ENCODE peak calls at places on chromosomes 5 and 9, in nine cellular contexts. X is choroid plexus epithelial cell, F is H1, C is lower lobe of right lung, O is fibroblast of lung, G is Peyer's patch, A is AG09309, E is PC-9, Y is fibroblast of villous mesenchyme. U is an unnamed sample.

GRCh38 chr9:6565312-6565711 is 80.2 kb downstream of the GLDC start:
- DNase-seq in G (no peak), Y (peak), C (no peak), X (peak), F (no peak), O (no peak), A (no peak), E (no peak), U (no peak)

GRCh38 chr9:121499427-121500164 is at the start of gene GGTA1:
- DNase-seq in E (peak), G (no peak), O (peak), F (no peak), Y (peak), C (peak), A (no peak), X (peak), U (no peak)

GRCh38 chr5:36177715-36178556 is 26.0 kb downstream of the SKP2 start:
- DNase-seq in X (peak), C (no peak), A (no peak), G (no peak), E (peak), F (no peak), O (peak), Y (peak), U (peak)

GRCh38 chr9:117021881-117022280 is 334.8 kb downstream of the TRIM32 start:
- DNase-seq in G (no peak), X (no peak), O (no peak), Y (no peak), C (no peak), A (no peak), F (no peak), E (no peak), U (no peak)

GRCh38 chr5:130836729-130837660 is 328.1 kb downstream of the HINT1 start:
- DNase-seq in Y (peak), G (no peak), F (no peak), C (no peak), X (peak), A (no peak), O (no peak), E (no peak), U (no peak)

GRCh38 chr9:123275381-123275780 is 7.0 kb upstream of the STRBP start:
- DNase-seq in G (no peak), X (no peak), C (no peak), O (no peak), Y (no peak), A (no peak), E (no peak), F (no peak), U (no peak)

GRCh38 chr9:15176821-15177220 is 130.2 kb downstream of the TTC39B start:
- DNase-seq in X (no peak), A (no peak), E (no peak), O (no peak), G (no peak), F (no peak), C (no peak), Y (no peak), U (no peak)

GRCh38 chr9:77957652-77958051 is 74.0 kb downstream of the GNAQ start:
- DNase-seq in E (no peak), G (no peak), O (no peak), Y (no peak), F (no peak), X (no peak), C (no peak), A (no peak), U (no peak)

GRCh38 chr5:65395526-65396155 is 86.1 kb downstream of the ADAMTS6 start:
- DNase-seq in X (peak), F (no peak), G (no peak), E (no peak), C (no peak), O (peak), A (no peak), Y (peak), U (peak)

GRCh38 chr9:75504721-75505120 is 385.8 kb upstream of the PCSK5 start:
- DNase-seq in E (no peak), Y (no peak), F (no peak), O (no peak), C (no peak), A (no peak), G (no peak), X (no peak), U (no peak)

GRCh38 chr9:133493428-133493827 is 14.5 kb upstream of the SLC2A6 start:
- DNase-seq in Y (no peak), X (no peak), A (no peak), E (no peak), O (no peak), F (no peak), C (peak), G (no peak), U (no peak)

GRCh38 chr9:129069825-129070473 is 11.0 kb upstream of the DOLPP1 start:
- DNase-seq in E (no peak), Y (no peak), O (no peak), X (no peak), G (no peak), F (no peak), C (no peak), A (no peak), U (no peak)

GRCh38 chr5:94618029-94618492 is 343 bp downstream of the KIAA0825 start:
- DNase-seq in E (peak), O (peak), X (peak), A (no peak), Y (peak), F (no peak), C (peak), G (peak), U (peak)

GRCh38 chr9:132791699-132792240 is 86.3 kb downstream of the AK8 start:
- DNase-seq in E (no peak), C (no peak), A (no peak), G (no peak), F (no peak), O (no peak), X (no peak), Y (no peak), U (no peak)

GRCh38 chr5:983568-983967 is 25.0 kb upstream of the NKD2 start:
- DNase-seq in F (no peak), Y (no peak), C (no peak), O (no peak), E (no peak), X (no peak), A (no peak), G (no peak), U (no peak)

GRCh38 chr5:980941-981340 is 27.7 kb upstream of the NKD2 start:
- DNase-seq in Y (peak), E (no peak), G (no peak), O (no peak), A (no peak), F (no peak), X (no peak), C (no peak), U (no peak)

GRCh38 chr5:981466-981865 is 27.1 kb upstream of the NKD2 start:
- DNase-seq in Y (no peak), F (no peak), E (no peak), A (no peak), G (no peak), O (no peak), X (no peak), C (no peak), U (no peak)

GRCh38 chr5:983238-983524 is 25.4 kb upstream of the NKD2 start:
- DNase-seq in C (no peak), G (no peak), F (no peak), E (no peak), O (no peak), Y (no peak), A (no peak), X (no peak), U (no peak)

GRCh38 chr5:982377-983237 is 26.0 kb upstream of the NKD2 start:
- DNase-seq in X (no peak), E (no peak), G (no peak), O (no peak), A (no peak), Y (no peak), C (no peak), F (peak), U (no peak)
- TF ChIP-seq CTCF in X (peak), E (peak), G (no peak), O (no peak), A (peak), Y (peak), C (no peak), F (peak), U (peak)

GRCh38 chr5:151739939-151740335 is 18.5 kb downstream of the ATOX1 start:
- DNase-seq in O (peak), C (no peak), Y (peak), E (no peak), A (peak), X (peak), F (no peak), G (no peak), U (peak)
- H3K4me3 ChIP-seq in O (peak), C (no peak), Y (peak), E (no peak), A (no peak), X (no peak), F (no peak), G (no peak), U (no peak)

GRCh38 chr9:26973989-26974388 is 17.8 kb downstream of the IFT74 start:
- DNase-seq in X (no peak), A (no peak), E (no peak), O (no peak), Y (no peak), G (no peak), F (no peak), C (no peak), U (no peak)

GRCh38 chr9:26974927-26975326 is 18.7 kb downstream of the IFT74 start:
- DNase-seq in Y (no peak), O (no peak), X (no peak), F (no peak), E (no peak), G (no peak), C (no peak), A (no peak), U (no peak)

GRCh38 chr9:26971721-26972120 is 15.5 kb downstream of the IFT74 start:
- DNase-seq in G (no peak), E (no peak), X (no peak), C (no peak), Y (no peak), O (no peak), F (no peak), A (no peak), U (no peak)

GRCh38 chr9:26975728-26976707 is 19.8 kb downstream of the IFT74 start:
- DNase-seq in Y (peak), O (peak), F (peak), X (peak), G (no peak), E (peak), A (no peak), C (no peak), U (no peak)
- TF ChIP-seq CTCF in Y (peak), O (peak), F (peak), X (peak), G (peak), E (peak), A (peak), C (peak), U (peak)

DNA sequence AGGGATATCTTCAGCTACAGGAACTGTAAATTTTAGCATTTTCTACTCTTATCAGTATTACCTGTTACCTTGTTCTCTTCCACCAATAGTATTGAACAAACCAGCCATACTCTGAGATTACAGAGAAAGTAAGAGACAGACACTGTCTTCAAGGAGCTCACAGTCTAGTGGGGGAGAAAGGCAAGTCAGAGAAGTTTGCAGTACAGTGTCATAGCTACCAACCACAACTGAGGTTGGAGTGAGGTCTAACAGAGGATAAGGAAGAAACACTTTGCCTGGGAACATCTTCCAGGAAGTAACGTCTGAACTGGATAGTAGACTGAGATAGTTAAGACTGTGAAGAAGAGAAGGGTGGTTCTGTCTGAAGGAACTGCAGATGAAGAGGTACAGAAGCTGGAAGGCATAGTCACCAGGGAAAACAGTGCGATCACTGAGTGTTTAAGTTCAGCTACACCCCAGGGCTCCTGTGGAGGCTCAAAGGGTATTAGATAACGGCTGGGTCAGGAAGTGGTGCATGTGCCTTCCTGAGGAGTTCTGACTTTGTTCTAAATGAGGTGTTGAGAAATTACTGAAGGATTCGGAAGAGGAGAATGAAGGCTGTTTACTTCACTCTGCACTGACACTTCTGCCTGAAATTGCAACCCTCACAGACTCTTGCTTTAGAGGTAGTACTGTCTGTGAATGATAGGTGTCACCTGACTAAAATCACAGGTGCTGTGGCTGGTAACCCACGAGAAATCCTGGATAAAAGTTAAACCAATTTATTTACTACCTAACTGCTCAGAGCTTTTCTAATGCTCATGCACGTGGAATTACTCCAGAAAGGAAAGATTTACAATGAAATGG is 841.6 kb downstream of the MAT2B start:
- DNase-seq in Y (no peak), F (no peak), E (no peak), A (no peak), O (no peak), G (no peak), C (no peak), X (no peak), U (no peak)
- H3K4me3 ChIP-seq in Y (no peak), F (no peak), E (no peak), A (no peak), O (no peak), G (no peak), C (no peak), X (no peak), U (no peak)

DNA sequence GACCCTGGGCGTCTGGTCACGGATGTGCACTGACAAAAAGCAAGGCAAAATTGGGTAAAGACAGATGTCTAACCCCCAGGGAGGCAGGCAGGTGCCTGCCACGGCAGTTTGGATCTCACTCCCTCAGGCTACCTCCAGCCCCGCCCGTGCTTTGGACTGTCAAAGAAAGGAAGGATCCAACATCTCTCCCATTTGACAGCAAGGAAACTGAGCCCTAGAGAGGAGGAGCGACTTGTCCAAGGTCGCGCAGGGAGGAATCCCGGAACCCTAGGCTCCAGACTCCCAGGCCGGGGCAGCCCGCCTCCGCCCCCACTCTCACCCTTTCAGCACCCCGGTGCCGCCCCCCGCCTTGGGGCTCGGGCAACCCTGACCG is 376 bp downstream of the GOLGA1 start:
- DNase-seq in X (no peak), F (no peak), Y (no peak), O (no peak), A (no peak), C (no peak), G (peak), E (no peak), U (no peak)
- TF ChIP-seq CTCF in X (no peak), F (no peak), Y (no peak), O (no peak), A (no peak), C (no peak), G (no peak), E (no peak), U (no peak)

DNA sequence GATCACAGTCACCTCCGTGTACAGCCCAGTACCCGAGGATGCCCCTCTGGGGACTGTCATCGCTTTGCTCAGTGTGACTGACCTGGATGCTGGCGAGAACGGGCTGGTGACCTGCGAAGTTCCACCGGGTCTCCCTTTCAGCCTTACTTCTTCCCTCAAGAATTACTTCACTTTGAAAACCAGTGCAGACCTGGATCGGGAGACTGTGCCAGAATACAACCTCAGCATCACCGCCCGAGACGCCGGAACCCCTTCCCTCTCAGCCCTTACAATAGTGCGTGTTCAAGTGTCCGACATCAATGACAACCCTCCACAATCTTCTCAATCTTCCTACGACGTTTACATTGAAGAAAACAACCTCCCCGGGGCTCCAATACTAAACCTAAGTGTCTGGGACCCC is 1.4 kb downstream of the PCDHGC3 start:
- DNase-seq in X (no peak), O (no peak), Y (no peak), F (no peak), C (no peak), G (no peak), A (no peak), E (no peak), U (no peak)
- H3K4me3 ChIP-seq in X (peak), O (peak), Y (peak), F (no peak), C (peak), G (peak), A (peak), E (no peak), U (peak)

U was measured in kidney epithelial cell.